ENCODE peak calls at places on chromosomes 3 and 15, in four cellular contexts. H, Z, I and M are unnamed samples.

GRCh38 chr3:184145120-184145524 is 10.0 kb downstream of the EIF2B5 start:
- DNase-seq in H (peak; percentile 70), Z (no peak), I (peak; percentile 78), M (peak; percentile 86)

GRCh38 chr3:143098032-143098764 is 21.4 kb upstream of the CHST2 start:
- DNase-seq in H (no peak), Z (no peak), I (no peak), M (no peak)

GRCh38 chr3:160196511-160197104 is 28.6 kb upstream of the C3orf80 start:
- DNase-seq in H (peak; percentile 87), Z (no peak), I (no peak), M (no peak)

GRCh38 chr15:81097116-81097892 is 36.8 kb upstream of the CFAP161 start:
- DNase-seq in H (no peak), Z (no peak), I (no peak), M (no peak)

GRCh38 chr15:69703495-69704187 is 251.0 kb downstream of the RPLP1 start:
- DNase-seq in H (no peak), Z (no peak), I (peak; percentile 14), M (no peak)

GRCh38 chr15:74795961-74796625 is 14.2 kb downstream of the CSK start:
- DNase-seq in H (no peak), Z (no peak), I (no peak), M (no peak)

GRCh38 chr3:56702487-56703315 is 19.6 kb upstream of the TASOR start:
- DNase-seq in H (peak; percentile 87), Z (peak; percentile 61), I (peak; percentile 87), M (peak; percentile 40)

GRCh38 chr3:30631237-30631961 is 25.0 kb downstream of the TGFBR2 start:
- DNase-seq in H (peak; percentile 80), Z (peak; percentile 81), I (peak; percentile 93), M (no peak)

GRCh38 chr3:98901032-98901464 is 447 bp downstream of the DCBLD2 start:
- DNase-seq in H (peak; percentile 55), Z (no peak), I (peak; percentile 53), M (no peak)

GRCh38 chr3:180265551-180265950 is 228.8 kb upstream of the PEX5L start:
- DNase-seq in H (peak; percentile 58), Z (no peak), I (peak; percentile 1), M (no peak)

GRCh38 chr3:4794331-4794730 is 184.9 kb upstream of the BHLHE40 start:
- DNase-seq in H (no peak), Z (no peak), I (no peak), M (no peak)

GRCh38 chr15:69751147-69751546 is 298.5 kb downstream of the RPLP1 start:
- DNase-seq in H (no peak), Z (no peak), I (no peak), M (no peak)

GRCh38 chr3:157906627-157907026 is 199.6 kb downstream of the SHOX2 start:
- DNase-seq in H (peak; percentile 12), Z (no peak), I (peak; percentile 41), M (no peak)

GRCh38 chr3:156429125-156429524 is 125.8 kb downstream of the SSR3 start:
- DNase-seq in H (no peak), Z (no peak), I (no peak), M (no peak)

GRCh38 chr3:127087441-127087840 is 104.5 kb downstream of the PLXNA1 start:
- DNase-seq in H (no peak), Z (no peak), I (no peak), M (no peak)

GRCh38 chr3:197380786-197381185 is 82.4 kb upstream of the DLG1 start:
- DNase-seq in H (no peak), Z (no peak), I (no peak), M (no peak)

GRCh38 chr3:149366031-149366430 is 11.4 kb downstream of the TM4SF1 start:
- DNase-seq in H (no peak), Z (no peak), I (no peak), M (no peak)

GRCh38 chr3:131163-131889 is 65.2 kb upstream of the CHL1 start:
- DNase-seq in H (no peak), Z (no peak), I (no peak), M (no peak)

GRCh38 chr3:167837430-167837829 is 101.9 kb downstream of the SERPINI1 start:
- DNase-seq in H (peak; percentile 41), Z (no peak), I (peak; percentile 5), M (no peak)

GRCh38 chr15:45648521-45649200 is 13.8 kb downstream of the SQOR start:
- DNase-seq in H (peak; percentile 87), Z (peak; percentile 32), I (peak; percentile 79), M (no peak)

GRCh38 chr15:73677146-73677607 is 7.0 kb upstream of the CD276 start:
- DNase-seq in H (peak; percentile 78), Z (peak; percentile 51), I (peak; percentile 84), M (no peak)

GRCh38 chr15:32859246-32859645 is 141.4 kb downstream of the GREM1 start:
- DNase-seq in H (no peak), Z (no peak), I (no peak), M (no peak)

GRCh38 chr3:188133219-188133618 is 20.7 kb upstream of the LPP start:
- DNase-seq in H (peak; percentile 96), Z (no peak), I (peak; percentile 83), M (no peak)

GRCh38 chr3:188744166-188744565 is 427.6 kb upstream of the TPRG1 start:
- DNase-seq in H (no peak), Z (no peak), I (no peak), M (no peak)

GRCh38 chr3:155233213-155233612 is 60.3 kb downstream of the STRIT1 start:
- DNase-seq in H (peak; percentile 97), Z (no peak), I (peak; percentile 76), M (peak; percentile 96)

GRCh38 chr3:189225431-189225830 is 53.7 kb downstream of the TPRG1 start:
- DNase-seq in H (no peak), Z (no peak), I (no peak), M (no peak)

GRCh38 chr3:142857056-142857455 is 31.8 kb downstream of the PCOLCE2 start:
- DNase-seq in H (no peak), Z (peak; percentile 46), I (peak; percentile 23), M (peak; percentile 76)

GRCh38 chr3:161914703-161915102 is 418.1 kb downstream of the OTOL1 start:
- DNase-seq in H (peak; percentile 80), Z (no peak), I (peak; percentile 89), M (peak; percentile 15)

GRCh38 chr3:196646736-196647216 is 7.3 kb downstream of the NRROS start:
- DNase-seq in H (no peak), Z (no peak), I (no peak), M (no peak)

GRCh38 chr3:190863119-190863465 is 598 bp upstream of the GMNC start:
- DNase-seq in H (peak; percentile 26), Z (no peak), I (peak; percentile 4), M (no peak)

GRCh38 chr15:65804252-65804931 is 12.3 kb upstream of the DENND4A start:
- DNase-seq in H (peak; percentile 80), Z (no peak), I (peak; percentile 92), M (no peak)

GRCh38 chr15:44081223-44082013 is 113.7 kb downstream of the FRMD5 start:
- DNase-seq in H (peak; percentile 77), Z (no peak), I (peak; percentile 86), M (no peak)

GRCh38 chr15:63922551-63923315 is 89.0 kb upstream of the HERC1 start:
- DNase-seq in H (no peak), Z (no peak), I (peak; percentile 35), M (no peak)

GRCh38 chr3:186425788-186426730 is 64.0 kb upstream of the DGKG start:
- DNase-seq in H (peak; percentile 65), Z (no peak), I (peak; percentile 89), M (peak; percentile 58)

GRCh38 chr3:183098538-183099025 is 714 bp downstream of the MCCC1 start:
- DNase-seq in H (peak; percentile 25), Z (no peak), I (no peak), M (no peak)

GRCh38 chr3:14547693-14548092 is 7.6 kb upstream of the GRIP2 start:
- DNase-seq in H (no peak), Z (no peak), I (no peak), M (no peak)

GRCh38 chr3:14546041-14546440 is 5.9 kb upstream of the GRIP2 start:
- DNase-seq in H (no peak), Z (no peak), I (no peak), M (no peak)

GRCh38 chr3:14549256-14549931 is 9.3 kb upstream of the GRIP2 start:
- DNase-seq in H (peak; percentile 24), Z (peak; percentile 15), I (peak; percentile 32), M (no peak)

GRCh38 chr3:14550181-14550580 is 10.0 kb upstream of the GRIP2 start:
- DNase-seq in H (no peak), Z (no peak), I (no peak), M (no peak)

GRCh38 chr3:14548321-14548729 is 8.2 kb upstream of the GRIP2 start:
- DNase-seq in H (peak; percentile 67), Z (peak; percentile 39), I (peak; percentile 81), M (peak; percentile 14)
- TF ChIP-seq CTCF in H (peak; percentile 75), Z (peak; percentile 78), I (peak; percentile 90), M (peak; percentile 86)

GRCh38 chr3:42066516-42067181 is 24.5 kb upstream of the TRAK1 start:
- DNase-seq in H (peak; percentile 71), Z (no peak), I (peak; percentile 75), M (no peak)
- H3K4me3 ChIP-seq in H (no peak overlapping the region), Z (no peak overlapping the region), I (no peak overlapping the region), M (no peak overlapping the region)

DNA sequence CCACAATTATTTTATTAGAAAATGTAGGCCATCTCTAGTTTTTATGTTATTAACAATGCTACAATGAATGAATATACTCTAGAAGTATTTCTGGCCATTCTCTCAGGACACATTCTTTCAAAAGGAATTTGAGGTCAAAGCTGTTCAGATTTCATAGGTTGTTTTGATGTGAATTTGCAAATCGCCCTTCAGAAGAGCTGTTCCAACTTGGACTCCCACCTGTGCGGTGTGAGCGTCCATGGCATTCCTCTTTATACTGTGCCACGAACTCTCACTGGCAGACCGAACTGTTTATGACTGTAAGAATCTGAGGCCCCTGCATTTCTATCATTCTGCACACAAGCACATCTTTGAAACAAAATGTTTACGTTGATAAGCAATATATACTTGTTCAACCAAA is 18.6 kb upstream of the SLC24A5 start:
- DNase-seq in H (peak; percentile 27), Z (no peak), I (peak; percentile 91), M (no peak)
- TF ChIP-seq CTCF in H (no peak), Z (no peak), I (no peak), M (no peak)

DNA sequence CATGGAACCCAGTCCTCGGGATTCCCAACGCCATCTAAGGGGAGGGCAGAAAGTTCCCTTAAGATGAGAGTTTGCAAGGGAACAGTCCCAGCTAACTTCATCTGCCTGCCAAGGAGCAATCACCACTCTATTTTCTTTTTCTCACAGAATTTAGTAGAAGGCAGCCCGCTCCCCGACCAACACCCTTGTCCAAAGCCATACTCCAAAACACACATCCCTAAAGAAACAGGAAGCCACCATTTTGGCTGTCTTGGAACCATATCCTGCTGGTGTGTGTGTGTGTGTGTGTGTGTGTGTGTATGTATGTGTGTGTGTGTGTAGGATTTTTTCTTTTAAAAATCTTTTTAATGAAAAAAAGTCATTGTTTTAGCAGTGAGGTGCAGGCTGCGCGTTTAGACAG is 7.0 kb upstream of the FGD5 start:
- DNase-seq in H (no peak), Z (no peak), I (no peak), M (no peak)
- H3K4me3 ChIP-seq in H (peak overlapping the region; percentile 41), Z (no peak overlapping the region), I (no peak overlapping the region), M (no peak overlapping the region)

GRCh38 chr15:25858952-25859760 is 4.0 kb downstream of the ATP10A start:
- DNase-seq in H (no peak), Z (no peak), I (no peak), M (no peak)
- TF ChIP-seq CTCF in H (no peak), Z (no peak), I (no peak), M (no peak)

GRCh38 chr15:89578146-89578545 is 2.9 kb downstream of the TICRR start:
- DNase-seq in H (no peak), Z (no peak), I (no peak), M (no peak)
- H3K4me3 ChIP-seq in H (no peak overlapping the region), Z (no peak overlapping the region), I (no peak overlapping the region), M (no peak overlapping the region)

GRCh38 chr3:8713901-8714759 is 19.5 kb upstream of the CAV3 start:
- DNase-seq in H (peak; percentile 16), Z (peak; percentile 24), I (peak; percentile 13), M (no peak)
- TF ChIP-seq CTCF in H (peak; percentile 67), Z (peak; percentile 97), I (peak; percentile 56), M (no peak)